ENCODE peak calls at places on chromosomes 7 and 10, in five cellular contexts. One of them, this sample, is unnamed.

GRCh38 chr10:11874568-11875182 is 51.5 kb downstream of the PROSER2 start:
- DNase-seq in stimulated activated CD8-positive, alpha-beta memory T cell treated with anti-CD3 and anti-CD28 coated beads, Interleukin-4, amount 100 ng/mL, for 48 hours: peak; percentile 77
- DNase-seq in activated CD8-positive, alpha-beta memory T cell treated with anti-CD3 and anti-CD28 coated beads for 24 hours: peak; percentile 78
- DNase-seq in NCI-H2029: peak; percentile 20
- DNase-seq in hepatic stellate cell: peak; percentile 42
- DNase-seq in this sample: no peak

GRCh38 chr7:42661312-42661711 is 250.6 kb downstream of the C7orf25 start:
- DNase-seq in stimulated activated CD8-positive, alpha-beta memory T cell treated with anti-CD3 and anti-CD28 coated beads, Interleukin-4, amount 100 ng/mL, for 48 hours: no peak
- DNase-seq in activated CD8-positive, alpha-beta memory T cell treated with anti-CD3 and anti-CD28 coated beads for 24 hours: no peak
- DNase-seq in NCI-H2029: no peak
- DNase-seq in hepatic stellate cell: no peak
- DNase-seq in this sample: no peak

GRCh38 chr7:50068850-50069551 is 24.0 kb downstream of the ZPBP start:
- DNase-seq in stimulated activated CD8-positive, alpha-beta memory T cell treated with anti-CD3 and anti-CD28 coated beads, Interleukin-4, amount 100 ng/mL, for 48 hours: no peak
- DNase-seq in activated CD8-positive, alpha-beta memory T cell treated with anti-CD3 and anti-CD28 coated beads for 24 hours: no peak
- DNase-seq in NCI-H2029: peak; percentile 47
- DNase-seq in hepatic stellate cell: no peak
- DNase-seq in this sample: peak; percentile 92

GRCh38 chr7:101927389-101928306 is 110.2 kb downstream of the CUX1 start:
- DNase-seq in stimulated activated CD8-positive, alpha-beta memory T cell treated with anti-CD3 and anti-CD28 coated beads, Interleukin-4, amount 100 ng/mL, for 48 hours: no peak
- DNase-seq in activated CD8-positive, alpha-beta memory T cell treated with anti-CD3 and anti-CD28 coated beads for 24 hours: no peak
- DNase-seq in NCI-H2029: no peak
- DNase-seq in hepatic stellate cell: no peak
- DNase-seq in this sample: no peak

GRCh38 chr10:67602268-67602950 is 93.6 kb downstream of the CTNNA3 start:
- DNase-seq in stimulated activated CD8-positive, alpha-beta memory T cell treated with anti-CD3 and anti-CD28 coated beads, Interleukin-4, amount 100 ng/mL, for 48 hours: no peak
- DNase-seq in activated CD8-positive, alpha-beta memory T cell treated with anti-CD3 and anti-CD28 coated beads for 24 hours: no peak
- DNase-seq in NCI-H2029: no peak
- DNase-seq in hepatic stellate cell: peak; percentile 35
- DNase-seq in this sample: no peak

GRCh38 chr10:93030409-93030808 is 30.2 kb upstream of the CYP26C1 start:
- DNase-seq in stimulated activated CD8-positive, alpha-beta memory T cell treated with anti-CD3 and anti-CD28 coated beads, Interleukin-4, amount 100 ng/mL, for 48 hours: no peak
- DNase-seq in activated CD8-positive, alpha-beta memory T cell treated with anti-CD3 and anti-CD28 coated beads for 24 hours: no peak
- DNase-seq in NCI-H2029: no peak
- DNase-seq in hepatic stellate cell: peak; percentile 64
- DNase-seq in this sample: no peak

GRCh38 chr7:32206987-32207386 is 136.8 kb upstream of the PDE1C start:
- DNase-seq in stimulated activated CD8-positive, alpha-beta memory T cell treated with anti-CD3 and anti-CD28 coated beads, Interleukin-4, amount 100 ng/mL, for 48 hours: no peak
- DNase-seq in activated CD8-positive, alpha-beta memory T cell treated with anti-CD3 and anti-CD28 coated beads for 24 hours: no peak
- DNase-seq in NCI-H2029: no peak
- DNase-seq in hepatic stellate cell: peak; percentile 24
- DNase-seq in this sample: no peak

GRCh38 chr7:128361463-128362441 is at the start of gene PRRT4:
- DNase-seq in stimulated activated CD8-positive, alpha-beta memory T cell treated with anti-CD3 and anti-CD28 coated beads, Interleukin-4, amount 100 ng/mL, for 48 hours: peak; percentile 44
- DNase-seq in activated CD8-positive, alpha-beta memory T cell treated with anti-CD3 and anti-CD28 coated beads for 24 hours: peak; percentile 71
- DNase-seq in NCI-H2029: no peak
- DNase-seq in hepatic stellate cell: peak; percentile 57
- DNase-seq in this sample: peak; percentile 23

GRCh38 chr7:14900051-14900450 is 2.5 kb downstream of the DGKB start:
- DNase-seq in stimulated activated CD8-positive, alpha-beta memory T cell treated with anti-CD3 and anti-CD28 coated beads, Interleukin-4, amount 100 ng/mL, for 48 hours: no peak
- DNase-seq in activated CD8-positive, alpha-beta memory T cell treated with anti-CD3 and anti-CD28 coated beads for 24 hours: no peak
- DNase-seq in NCI-H2029: no peak
- DNase-seq in hepatic stellate cell: no peak
- DNase-seq in this sample: peak; percentile 64

GRCh38 chr7:149509774-149510173 is 12.2 kb upstream of the ZNF746 start:
- DNase-seq in stimulated activated CD8-positive, alpha-beta memory T cell treated with anti-CD3 and anti-CD28 coated beads, Interleukin-4, amount 100 ng/mL, for 48 hours: no peak
- DNase-seq in activated CD8-positive, alpha-beta memory T cell treated with anti-CD3 and anti-CD28 coated beads for 24 hours: no peak
- DNase-seq in NCI-H2029: no peak
- DNase-seq in hepatic stellate cell: no peak
- DNase-seq in this sample: no peak

GRCh38 chr10:75165684-75166622 is 44.6 kb upstream of the VDAC2 start:
- DNase-seq in stimulated activated CD8-positive, alpha-beta memory T cell treated with anti-CD3 and anti-CD28 coated beads, Interleukin-4, amount 100 ng/mL, for 48 hours: no peak
- DNase-seq in activated CD8-positive, alpha-beta memory T cell treated with anti-CD3 and anti-CD28 coated beads for 24 hours: no peak
- DNase-seq in NCI-H2029: no peak
- DNase-seq in hepatic stellate cell: no peak
- DNase-seq in this sample: no peak

GRCh38 chr7:139471740-139472353 is 11.6 kb downstream of the KLRG2 start:
- DNase-seq in stimulated activated CD8-positive, alpha-beta memory T cell treated with anti-CD3 and anti-CD28 coated beads, Interleukin-4, amount 100 ng/mL, for 48 hours: no peak
- DNase-seq in activated CD8-positive, alpha-beta memory T cell treated with anti-CD3 and anti-CD28 coated beads for 24 hours: no peak
- DNase-seq in NCI-H2029: no peak
- DNase-seq in hepatic stellate cell: no peak
- DNase-seq in this sample: no peak

GRCh38 chr10:66717221-66717981 is 208.4 kb upstream of the LRRTM3 start:
- DNase-seq in stimulated activated CD8-positive, alpha-beta memory T cell treated with anti-CD3 and anti-CD28 coated beads, Interleukin-4, amount 100 ng/mL, for 48 hours: no peak
- DNase-seq in activated CD8-positive, alpha-beta memory T cell treated with anti-CD3 and anti-CD28 coated beads for 24 hours: no peak
- DNase-seq in NCI-H2029: no peak
- DNase-seq in hepatic stellate cell: no peak
- DNase-seq in this sample: peak; percentile 27

GRCh38 chr10:104452977-104453376 is 99.3 kb downstream of the CFAP58 start:
- DNase-seq in stimulated activated CD8-positive, alpha-beta memory T cell treated with anti-CD3 and anti-CD28 coated beads, Interleukin-4, amount 100 ng/mL, for 48 hours: no peak
- DNase-seq in activated CD8-positive, alpha-beta memory T cell treated with anti-CD3 and anti-CD28 coated beads for 24 hours: no peak
- DNase-seq in NCI-H2029: no peak
- DNase-seq in hepatic stellate cell: no peak
- DNase-seq in this sample: no peak

GRCh38 chr7:76343294-76343930 is 15.4 kb downstream of the YWHAG start:
- DNase-seq in stimulated activated CD8-positive, alpha-beta memory T cell treated with anti-CD3 and anti-CD28 coated beads, Interleukin-4, amount 100 ng/mL, for 48 hours: no peak
- DNase-seq in activated CD8-positive, alpha-beta memory T cell treated with anti-CD3 and anti-CD28 coated beads for 24 hours: no peak
- DNase-seq in NCI-H2029: no peak
- DNase-seq in hepatic stellate cell: no peak
- DNase-seq in this sample: no peak

GRCh38 chr7:16187131-16187530 is 234.2 kb downstream of the CRPPA start:
- DNase-seq in stimulated activated CD8-positive, alpha-beta memory T cell treated with anti-CD3 and anti-CD28 coated beads, Interleukin-4, amount 100 ng/mL, for 48 hours: no peak
- DNase-seq in activated CD8-positive, alpha-beta memory T cell treated with anti-CD3 and anti-CD28 coated beads for 24 hours: no peak
- DNase-seq in NCI-H2029: no peak
- DNase-seq in hepatic stellate cell: no peak
- DNase-seq in this sample: no peak

GRCh38 chr10:60739581-60739980 is 38.7 kb upstream of the CDK1 start:
- DNase-seq in stimulated activated CD8-positive, alpha-beta memory T cell treated with anti-CD3 and anti-CD28 coated beads, Interleukin-4, amount 100 ng/mL, for 48 hours: no peak
- DNase-seq in activated CD8-positive, alpha-beta memory T cell treated with anti-CD3 and anti-CD28 coated beads for 24 hours: no peak
- DNase-seq in NCI-H2029: no peak
- DNase-seq in hepatic stellate cell: peak; percentile 21
- DNase-seq in this sample: no peak

GRCh38 chr7:29806131-29806792 is at the start of gene WIPF3:
- DNase-seq in stimulated activated CD8-positive, alpha-beta memory T cell treated with anti-CD3 and anti-CD28 coated beads, Interleukin-4, amount 100 ng/mL, for 48 hours: no peak
- DNase-seq in activated CD8-positive, alpha-beta memory T cell treated with anti-CD3 and anti-CD28 coated beads for 24 hours: no peak
- DNase-seq in NCI-H2029: no peak
- DNase-seq in hepatic stellate cell: no peak
- DNase-seq in this sample: peak; percentile 13

GRCh38 chr7:43877968-43878864 is 8.9 kb upstream of the MRPS24 start:
- DNase-seq in stimulated activated CD8-positive, alpha-beta memory T cell treated with anti-CD3 and anti-CD28 coated beads, Interleukin-4, amount 100 ng/mL, for 48 hours: no peak
- DNase-seq in activated CD8-positive, alpha-beta memory T cell treated with anti-CD3 and anti-CD28 coated beads for 24 hours: no peak
- DNase-seq in NCI-H2029: no peak
- DNase-seq in hepatic stellate cell: no peak
- DNase-seq in this sample: no peak

GRCh38 chr7:67777119-67777518 is 780.5 kb downstream of the TYW1 start:
- DNase-seq in stimulated activated CD8-positive, alpha-beta memory T cell treated with anti-CD3 and anti-CD28 coated beads, Interleukin-4, amount 100 ng/mL, for 48 hours: no peak
- DNase-seq in activated CD8-positive, alpha-beta memory T cell treated with anti-CD3 and anti-CD28 coated beads for 24 hours: no peak
- DNase-seq in NCI-H2029: no peak
- DNase-seq in hepatic stellate cell: no peak
- DNase-seq in this sample: peak; percentile 39

GRCh38 chr10:128633864-128634541 is 507.8 kb upstream of the MKI67 start:
- DNase-seq in stimulated activated CD8-positive, alpha-beta memory T cell treated with anti-CD3 and anti-CD28 coated beads, Interleukin-4, amount 100 ng/mL, for 48 hours: no peak
- DNase-seq in activated CD8-positive, alpha-beta memory T cell treated with anti-CD3 and anti-CD28 coated beads for 24 hours: no peak
- DNase-seq in NCI-H2029: no peak
- DNase-seq in hepatic stellate cell: no peak
- DNase-seq in this sample: no peak

GRCh38 chr10:90968448-90969086 is 47.7 kb upstream of the ANKRD1 start:
- DNase-seq in stimulated activated CD8-positive, alpha-beta memory T cell treated with anti-CD3 and anti-CD28 coated beads, Interleukin-4, amount 100 ng/mL, for 48 hours: no peak
- DNase-seq in activated CD8-positive, alpha-beta memory T cell treated with anti-CD3 and anti-CD28 coated beads for 24 hours: no peak
- DNase-seq in NCI-H2029: no peak
- DNase-seq in hepatic stellate cell: peak; percentile 36
- DNase-seq in this sample: no peak

GRCh38 chr7:49790209-49790608 is 16.8 kb downstream of the VWC2 start:
- DNase-seq in stimulated activated CD8-positive, alpha-beta memory T cell treated with anti-CD3 and anti-CD28 coated beads, Interleukin-4, amount 100 ng/mL, for 48 hours: no peak
- DNase-seq in activated CD8-positive, alpha-beta memory T cell treated with anti-CD3 and anti-CD28 coated beads for 24 hours: no peak
- DNase-seq in NCI-H2029: no peak
- DNase-seq in hepatic stellate cell: no peak
- DNase-seq in this sample: no peak

GRCh38 chr7:122010116-122010515 is 133.9 kb downstream of the AASS start:
- DNase-seq in stimulated activated CD8-positive, alpha-beta memory T cell treated with anti-CD3 and anti-CD28 coated beads, Interleukin-4, amount 100 ng/mL, for 48 hours: no peak
- DNase-seq in activated CD8-positive, alpha-beta memory T cell treated with anti-CD3 and anti-CD28 coated beads for 24 hours: no peak
- DNase-seq in NCI-H2029: no peak
- DNase-seq in hepatic stellate cell: no peak
- DNase-seq in this sample: no peak

GRCh38 chr7:30458311-30458710 is 20.3 kb downstream of the NOD1 start:
- DNase-seq in stimulated activated CD8-positive, alpha-beta memory T cell treated with anti-CD3 and anti-CD28 coated beads, Interleukin-4, amount 100 ng/mL, for 48 hours: no peak
- DNase-seq in activated CD8-positive, alpha-beta memory T cell treated with anti-CD3 and anti-CD28 coated beads for 24 hours: no peak
- DNase-seq in NCI-H2029: no peak
- DNase-seq in hepatic stellate cell: no peak
- DNase-seq in this sample: no peak

GRCh38 chr10:111504376-111504775 is 427.5 kb downstream of the ADRA2A start:
- DNase-seq in stimulated activated CD8-positive, alpha-beta memory T cell treated with anti-CD3 and anti-CD28 coated beads, Interleukin-4, amount 100 ng/mL, for 48 hours: no peak
- DNase-seq in activated CD8-positive, alpha-beta memory T cell treated with anti-CD3 and anti-CD28 coated beads for 24 hours: no peak
- DNase-seq in NCI-H2029: no peak
- DNase-seq in hepatic stellate cell: no peak
- DNase-seq in this sample: no peak

This sample was measured in NCI-H1105 treated with DMSO at 0.1 percent for 48 hours.